ENCODE peak calls at places on chromosomes 4 and X, in five cellular contexts. S is MCF 10A; R is omental fat pad; Z is tibial artery; G is CD8-positive, alpha-beta T cell. F is an unnamed sample.

GRCh38 chr4:52915730-52916129 is 53.6 kb downstream of the RASL11B start:
- DNase-seq in R (no peak), S (no peak), Z (no peak), G (no peak), F (no peak)

GRCh38 chrX:71181558-71181909 is 36.9 kb downstream of the NLGN3 start:
- DNase-seq in R (no peak), S (no peak), G (peak), Z (no peak), F (no peak)

GRCh38 chrX:103629295-103630170 is 758 bp downstream of the TCEAL1 start:
- DNase-seq in S (peak), Z (peak), R (no peak), G (peak), F (no peak)

GRCh38 chr4:120218981-120219380 is 152.3 kb upstream of the MAD2L1 start:
- DNase-seq in S (no peak), R (no peak), Z (no peak), G (no peak), F (no peak)

GRCh38 chr4:41597494-41597893 is 59.5 kb downstream of the LIMCH1 start:
- DNase-seq in S (no peak), R (no peak), G (no peak), Z (no peak), F (no peak)

GRCh38 chr4:71814433-71814832 is 30.6 kb upstream of the GC start:
- DNase-seq in S (peak), Z (no peak), G (no peak), R (no peak), F (no peak)

GRCh38 chrX:31854716-31855115 is 782.9 kb upstream of the FTHL17 start:
- DNase-seq in Z (no peak), S (no peak), G (no peak), R (no peak), F (no peak)

GRCh38 chr4:48081196-48081595 is 52.9 kb downstream of the TXK start:
- DNase-seq in S (no peak), G (no peak), R (no peak), Z (no peak), F (no peak)

GRCh38 chrX:8364369-8365141 is 100.1 kb upstream of the VCX3B start:
- DNase-seq in Z (no peak), G (no peak), S (peak), R (no peak), F (no peak)

GRCh38 chrX:39874202-39874816 is 223.4 kb downstream of the BCOR start:
- DNase-seq in Z (no peak), S (no peak), R (no peak), G (no peak), F (no peak)

GRCh38 chr4:81814909-81815539 is 343.3 kb upstream of the RASGEF1B start:
- DNase-seq in G (no peak), S (no peak), Z (peak), R (no peak), F (no peak)

GRCh38 chrX:134685662-134686061 is 27.4 kb upstream of the PLAC1 start:
- DNase-seq in G (no peak), R (no peak), S (no peak), Z (no peak), F (no peak)

GRCh38 chr4:187085339-187085738 is 361.7 kb upstream of the FAT1 start:
- DNase-seq in S (no peak), R (no peak), Z (no peak), G (no peak), F (no peak)

GRCh38 chrX:132489256-132490085 is 633 bp upstream of the MBNL3 start:
- DNase-seq in G (peak), Z (peak), R (no peak), S (peak), F (no peak)

GRCh38 chrX:107454302-107454701 is 4.8 kb downstream of the FRMPD3 start:
- DNase-seq in R (no peak), G (peak), S (peak), Z (no peak), F (no peak)

GRCh38 chr4:101458914-101459313 is 111.6 kb upstream of the PPP3CA start:
- DNase-seq in S (no peak), G (no peak), Z (no peak), R (no peak), F (no peak)

GRCh38 chr4:138262058-138262838 is 20.1 kb upstream of the SLC7A11 start:
- DNase-seq in S (no peak), G (no peak), R (no peak), Z (no peak), F (no peak)

GRCh38 chrX:11929476-11929875 is 171.4 kb downstream of the MSL3 start:
- DNase-seq in Z (no peak), S (peak), G (no peak), R (no peak), F (no peak)

GRCh38 chr4:1409806-1410425 is 3.7 kb upstream of the NKX1-1 start:
- DNase-seq in S (no peak), Z (no peak), R (no peak), G (no peak), F (peak)

GRCh38 chrX:11458175-11458574 is 165.0 kb downstream of the AMELX start:
- DNase-seq in R (no peak), G (no peak), Z (peak), S (no peak), F (no peak)

GRCh38 chr4:142913461-142914030 is 67.4 kb upstream of the INPP4B start:
- DNase-seq in G (no peak), R (no peak), S (no peak), Z (no peak), F (no peak)

GRCh38 chr4:139154538-139154937 is 22.5 kb downstream of the ELF2 start:
- DNase-seq in S (no peak), G (no peak), R (no peak), Z (no peak), F (no peak)

GRCh38 chr4:140070369-140070768 is 83.6 kb downstream of the MAML3 start:
- DNase-seq in Z (no peak), G (no peak), S (no peak), R (no peak), F (no peak)

GRCh38 chr4:102809190-102809589 is 18.2 kb downstream of the UBE2D3 start:
- DNase-seq in Z (no peak), G (no peak), S (no peak), R (no peak), F (no peak)

GRCh38 chr4:77453911-77454310 is 151.7 kb upstream of the CXCL13 start:
- DNase-seq in G (no peak), S (peak), R (no peak), Z (no peak), F (no peak)

GRCh38 chrX:109270580-109271484 is 211.1 kb downstream of the GUCY2F start:
- DNase-seq in Z (no peak), G (no peak), R (no peak), S (peak), F (no peak)

GRCh38 chr4:114561590-114561989 is 37.0 kb upstream of the UGT8 start:
- DNase-seq in R (no peak), S (no peak), Z (no peak), G (no peak), F (no peak)

GRCh38 chr4:127421418-127421817 is 211.3 kb upstream of the INTU start:
- DNase-seq in G (no peak), S (no peak), Z (no peak), R (no peak), F (no peak)

GRCh38 chr4:38132140-38132673 is 172.0 kb downstream of the PTTG2 start:
- DNase-seq in Z (peak), S (peak), G (peak), R (no peak), F (no peak)

GRCh38 chrX:123731987-123732678 is 719 bp downstream of the THOC2 start:
- DNase-seq in R (no peak), G (peak), Z (no peak), S (peak), F (no peak)

GRCh38 chrX:135009838-135010237 is 12.5 kb downstream of the RTL8B start:
- DNase-seq in S (no peak), Z (no peak), R (no peak), G (no peak), F (no peak)

GRCh38 chrX:45758738-45759397 is 558.2 kb upstream of the DIPK2B start:
- DNase-seq in S (no peak), G (no peak), R (no peak), Z (no peak), F (no peak)

GRCh38 chr4:46992338-46992737 is 1.0 kb downstream of the GABRA4 start:
- DNase-seq in G (no peak), Z (no peak), R (no peak), S (no peak), F (no peak)

GRCh38 chr4:36256398-36256828 is 12.1 kb upstream of the ARAP2 start:
- DNase-seq in G (no peak), R (no peak), S (no peak), Z (no peak), F (no peak)

GRCh38 chrX:6226053-6226645 is 2.5 kb downstream of the NLGN4X start:
- DNase-seq in G (no peak), R (no peak), S (no peak), Z (no peak), F (no peak)

GRCh38 chrX:133726211-133726630 is 259.2 kb downstream of the GPC3 start:
- DNase-seq in G (no peak), Z (no peak), S (peak), R (no peak), F (no peak)

GRCh38 chrX:2390754-2391153 is 110.0 kb downstream of the DHRSX start:
- DNase-seq in S (no peak), R (no peak), Z (no peak), G (no peak), F (no peak)

GRCh38 chr4:59518005-59518823 is 1681.9 kb upstream of the ADGRL3 start:
- DNase-seq in S (no peak), G (no peak), Z (no peak), R (no peak), F (no peak)

GRCh38 chr4:33161202-33161601 is 2441.0 kb downstream of the PCDH7 start:
- DNase-seq in S (no peak), Z (no peak), R (no peak), G (no peak), F (no peak)

GRCh38 chr4:33162122-33162521 is 2442.0 kb downstream of the PCDH7 start:
- DNase-seq in G (no peak), Z (no peak), S (no peak), R (no peak), F (no peak)

GRCh38 chr4:33160126-33160525 is 2440.0 kb downstream of the PCDH7 start:
- DNase-seq in R (no peak), S (peak), G (no peak), Z (no peak), F (no peak)
- TF ChIP-seq CTCF in R (no peak), S (peak), G (no peak), Z (peak), F (peak)

GRCh38 chr4:43886196-43886595 is 562.4 kb downstream of the KCTD8 start:
- DNase-seq in S (no peak), R (no peak), Z (no peak), G (no peak), F (no peak)

DNA sequence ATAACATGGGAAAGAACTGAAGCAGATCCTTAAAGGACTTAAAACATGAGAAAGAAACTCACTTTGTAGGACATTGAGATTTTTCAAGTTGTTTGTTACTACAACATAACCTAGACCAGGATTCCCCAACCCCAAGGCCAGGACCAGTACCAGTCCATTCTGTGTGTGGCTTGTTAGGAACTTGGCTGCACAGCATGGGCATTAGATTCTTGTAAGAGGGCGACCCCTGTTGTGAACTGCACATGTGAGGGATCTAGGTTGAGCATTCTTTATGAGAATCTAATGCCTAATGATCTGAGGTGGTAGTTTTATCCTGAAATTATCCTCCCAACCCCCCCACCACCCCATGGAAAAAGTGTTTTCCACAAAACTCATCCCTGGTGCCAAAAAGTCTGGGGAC is 566.1 kb downstream of the KCTD8 start:
- DNase-seq in S (peak), R (no peak), G (no peak), Z (no peak), F (no peak)
- TF ChIP-seq CTCF in S (no peak), R (no peak), G (no peak), Z (no peak), F (no peak)

DNA sequence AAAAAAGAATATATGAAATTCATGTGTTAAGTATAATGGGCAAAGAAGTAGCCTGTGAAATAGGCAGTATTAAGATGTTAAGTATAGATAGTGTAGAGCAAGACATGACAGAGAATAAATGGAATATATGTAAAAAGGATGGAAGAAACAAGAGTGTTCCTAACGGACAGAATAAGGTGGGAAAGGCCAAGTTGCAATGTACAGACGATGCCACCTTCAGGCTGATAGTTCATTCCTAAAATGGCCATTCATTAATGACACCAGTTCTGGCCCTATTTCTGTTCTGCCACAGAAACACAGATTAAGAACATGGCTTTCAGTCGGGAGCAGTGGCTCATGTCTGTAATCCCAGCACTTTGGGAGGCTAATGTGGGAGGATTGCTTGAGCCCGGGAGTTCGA is 4.4 kb upstream of the FAM184B start:
- DNase-seq in Z (no peak), R (no peak), G (no peak), S (no peak), F (no peak)
- TF ChIP-seq CTCF in Z (no peak), R (no peak), G (no peak), S (no peak), F (peak)

DNA sequence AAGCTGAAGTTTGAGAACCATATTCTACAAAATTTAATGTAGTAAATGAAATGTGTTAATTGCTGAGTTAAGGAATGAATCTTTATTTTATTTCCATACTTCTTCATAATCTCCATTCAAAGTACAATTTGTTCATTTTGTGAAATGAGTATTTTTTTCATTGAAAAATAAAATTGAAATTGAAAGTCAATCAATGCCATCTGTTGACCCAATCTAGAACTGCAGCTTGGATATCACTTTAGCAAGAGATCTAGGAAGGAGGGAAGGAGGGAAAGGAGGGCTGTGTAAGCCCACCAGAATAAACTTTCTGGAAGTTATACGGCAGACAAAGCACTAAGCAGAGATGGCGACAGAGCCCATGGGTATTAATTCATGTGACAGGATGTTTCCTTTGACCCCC is 128.4 kb downstream of the ZMAT1 start:
- DNase-seq in R (no peak), G (no peak), S (peak), Z (no peak), F (no peak)
- TF ChIP-seq CTCF in R (no peak), G (peak), S (peak), Z (peak), F (peak)

GRCh38 chr4:69470561-69470960 is 25.1 kb downstream of the UGT2B4 start:
- DNase-seq in Z (no peak), R (no peak), S (peak), G (no peak), F (no peak)
- TF ChIP-seq CTCF in Z (no peak), R (no peak), S (no peak), G (no peak), F (no peak)

GRCh38 chr4:152054731-152055130 is 293.9 kb upstream of the GATB start:
- DNase-seq in Z (no peak), R (no peak), S (no peak), G (no peak), F (no peak)
- TF ChIP-seq CTCF in Z (no peak), R (no peak), S (no peak), G (no peak), F (no peak)

DNA sequence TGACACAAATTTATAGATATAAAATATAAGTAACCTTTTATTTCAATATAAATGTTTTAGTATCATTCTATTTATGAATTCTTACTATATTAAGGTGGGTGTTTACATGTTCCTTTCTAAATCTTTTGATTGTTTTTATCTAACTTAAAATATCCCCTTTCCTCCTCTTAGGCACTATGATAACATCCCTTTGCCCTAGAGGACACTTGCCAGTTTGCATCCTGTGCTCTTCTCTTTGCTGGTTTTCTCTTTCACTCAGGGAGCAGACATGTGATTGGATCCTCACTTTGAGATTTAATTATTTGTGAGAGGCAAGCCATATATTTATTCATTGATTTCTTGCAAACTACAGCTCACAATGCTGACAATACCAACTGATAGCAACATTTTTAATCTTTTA is 16.2 kb downstream of the LRIT3 start:
- DNase-seq in S (no peak), R (no peak), G (no peak), Z (no peak), F (no peak)
- TF ChIP-seq CTCF in S (no peak), R (no peak), G (no peak), Z (no peak), F (no peak)

F was measured in D721Med.